ENCODE peak calls at places on chromosomes 12 and 14, in five cellular contexts. P is tibial artery, E is left lung, H is tibial nerve, Z is pancreas. X is an unnamed sample. For H3K4me1, the result is how much of the 10 kb centered on the place peaks cover.

GRCh38 chr12:96889273-96889933 is 17.7 kb upstream of the NEDD1 start:
- DNase-seq in P (no peak), Z (no peak), H (no peak), E (no peak), X (no peak)

GRCh38 chr12:697426-697825 is 34.2 kb upstream of the NINJ2 start:
- DNase-seq in E (no peak), P (no peak), Z (no peak), H (no peak), X (no peak)

GRCh38 chr12:10243803-10244520 is 31.3 kb downstream of the GABARAPL1 start:
- DNase-seq in P (no peak), H (no peak), E (no peak), Z (no peak), X (no peak)

GRCh38 chr14:21326972-21327371 is 47.1 kb downstream of the RPGRIP1 start:
- DNase-seq in H (no peak), E (no peak), P (no peak), Z (no peak), X (no peak)

GRCh38 chr14:59483819-59484610 is at the start of the genes JKAMP and L3HYPDH:
- DNase-seq in E (peak), H (peak), Z (peak), P (peak), X (peak)

GRCh38 chr12:50251619-50252300 is 31.6 kb downstream of the LIMA1 start:
- DNase-seq in Z (no peak), P (no peak), H (no peak), E (no peak), X (no peak)

GRCh38 chr12:120971299-120972180 is 6.8 kb upstream of the HNF1A start:
- DNase-seq in P (no peak), H (peak), Z (no peak), E (no peak), X (peak)

GRCh38 chr14:56023681-56024080 is 94.5 kb upstream of the PELI2 start:
- DNase-seq in Z (no peak), E (no peak), H (no peak), P (no peak), X (no peak)

GRCh38 chr14:31877333-31877798 is 199.7 kb upstream of the ARHGAP5 start:
- DNase-seq in E (no peak), P (no peak), H (no peak), Z (no peak), X (no peak)

GRCh38 chr12:66804555-66804954 is 125.7 kb upstream of the GRIP1 start:
- DNase-seq in H (no peak), E (no peak), P (no peak), Z (no peak), X (no peak)

GRCh38 chr12:27771470-27772327 is 8.3 kb upstream of the KLHL42 start:
- DNase-seq in Z (no peak), H (no peak), E (no peak), P (no peak), X (no peak)

GRCh38 chr12:108815875-108816594 is 41.3 kb downstream of the SSH1 start:
- DNase-seq in E (no peak), P (peak), H (no peak), Z (no peak), X (no peak)

GRCh38 chr14:87066221-87066817 is 926.7 kb downstream of the GALC start:
- DNase-seq in H (no peak), E (no peak), P (no peak), Z (no peak), X (no peak)

GRCh38 chr14:93033983-93034670 is 81.6 kb downstream of the ITPK1 start:
- DNase-seq in Z (no peak), E (no peak), H (no peak), P (no peak), X (no peak)

GRCh38 chr12:108862588-108862959 is 5.2 kb upstream of the SSH1 start:
- DNase-seq in Z (no peak), E (no peak), P (no peak), H (no peak), X (no peak)

GRCh38 chr14:31357279-31357678 is 63.1 kb downstream of the HEATR5A start:
- DNase-seq in Z (no peak), P (no peak), E (no peak), H (no peak), X (no peak)

GRCh38 chr14:46405095-46405494 is 246.5 kb downstream of the RPL10L start:
- DNase-seq in P (no peak), E (no peak), Z (no peak), H (no peak), X (no peak)

GRCh38 chr14:85701763-85702162 is 171.8 kb downstream of the FLRT2 start:
- DNase-seq in P (no peak), H (no peak), Z (no peak), E (no peak), X (no peak)

GRCh38 chr12:104971276-104971675 is 13.2 kb upstream of the SLC41A2 start:
- DNase-seq in Z (no peak), P (no peak), H (no peak), E (no peak), X (no peak)

GRCh38 chr14:39169541-39169900 is 612 bp downstream of the TRAPPC6B start:
- DNase-seq in H (no peak), E (no peak), P (no peak), Z (no peak), X (no peak)

GRCh38 chr14:31027847-31028246 is 1.7 kb upstream of the STRN3 start:
- DNase-seq in E (no peak), Z (no peak), H (no peak), P (no peak), X (no peak)

GRCh38 chr12:11431486-11431885 is 36.1 kb upstream of the PRB2 start:
- DNase-seq in E (no peak), P (no peak), Z (no peak), H (no peak), X (no peak)

GRCh38 chr12:56260921-56261320 is 2.7 kb upstream of the ANKRD52 start:
- DNase-seq in Z (no peak), H (no peak), P (no peak), E (no peak), X (no peak)
- H3K27ac ChIP-seq in Z (no peak), H (no peak), P (no peak), E (no peak), X (no peak)

GRCh38 chr14:68658029-68658509 is 134.8 kb downstream of the ZFP36L1 start:
- DNase-seq in E (no peak), H (no peak), P (peak), Z (no peak), X (no peak)
- H3K4me1 ChIP-seq in E (under half), H (under half), P (under half), Z (under half), X (under half)

GRCh38 chr14:102601378-102601925 is 9.0 kb downstream of the RCOR1 start:
- DNase-seq in H (no peak), Z (no peak), E (no peak), P (no peak), X (no peak)
- H3K4me3 ChIP-seq in H (no peak), Z (no peak), E (no peak), P (no peak), X (no peak)

GRCh38 chr12:132687211-132688164 is at the start of the genes POLE and PXMP2:
- DNase-seq in P (peak), Z (peak), E (peak), H (peak), X (peak)
- H3K27ac ChIP-seq in P (peak), Z (peak), E (peak), H (peak), X (no peak)

DNA sequence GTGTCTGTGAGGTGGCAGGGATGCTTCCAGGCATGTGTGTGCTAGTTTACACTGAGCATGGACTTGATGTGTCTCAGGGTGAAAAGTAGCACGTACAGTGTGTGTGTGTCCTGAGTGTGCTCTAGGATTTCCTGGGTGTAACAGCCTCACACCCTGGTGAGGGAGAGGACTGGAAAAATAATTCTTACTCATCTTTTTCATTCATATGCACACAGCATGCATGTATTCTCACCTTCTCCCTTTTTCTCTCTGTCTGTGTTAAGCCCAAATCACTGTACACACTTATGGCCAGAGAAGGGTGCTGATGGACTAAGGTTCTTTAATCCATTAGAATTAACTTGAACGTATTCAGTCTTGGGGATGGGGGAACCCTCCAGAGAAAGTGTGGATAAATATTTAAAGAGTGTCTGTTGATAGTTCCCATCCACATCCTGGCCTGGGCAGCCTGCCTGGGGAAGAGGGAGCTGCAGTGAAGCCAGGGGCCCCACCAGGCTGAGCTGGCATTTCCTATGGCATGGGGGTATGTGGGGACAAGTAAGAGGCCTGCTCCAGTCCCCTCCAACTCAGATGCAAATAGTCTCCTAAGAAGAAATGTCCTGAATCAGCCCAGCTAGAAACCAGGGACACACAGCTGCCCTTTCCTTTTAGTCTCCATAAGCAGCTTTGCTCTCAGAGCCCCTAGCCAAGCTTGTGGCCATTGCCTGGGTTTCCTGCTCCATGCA is 1.1 kb upstream of the HOXC8 start:
- DNase-seq in E (no peak), P (no peak), Z (no peak), H (no peak), X (no peak)
- H3K4me1 ChIP-seq in E (under half), P (half or more), Z (under half), H (under half), X (under half)

GRCh38 chr14:52550661-52551060 is 1.6 kb downstream of the TXNDC16 start:
- DNase-seq in P (no peak), Z (no peak), H (no peak), E (no peak), X (no peak)
- H3K4me3 ChIP-seq in P (no peak), Z (no peak), H (no peak), E (no peak), X (no peak)

GRCh38 chr14:71800878-71801277 is 131.4 kb upstream of the RGS6 start:
- DNase-seq in P (no peak), E (no peak), H (no peak), Z (no peak), X (no peak)
- H3K27ac ChIP-seq in P (no peak), E (no peak), H (no peak), Z (no peak), X (no peak)